ENCODE peak calls at places on chromosomes 1 and 21, in five cellular contexts. A, X, T, Y and N are unnamed samples.

GRCh38 chr1:99007366-99007765 is 2.7 kb upstream of the PLPPR5 start:
- DNase-seq in A (no peak), X (peak), T (no peak), Y (no peak), N (no peak)

GRCh38 chr1:245859510-245860114 is 647.5 kb downstream of the SMYD3 start:
- DNase-seq in T (no peak), X (peak), Y (peak), A (no peak), N (no peak)

GRCh38 chr1:88612783-88613182 is 71.3 kb upstream of the PKN2 start:
- DNase-seq in X (peak), Y (no peak), A (no peak), T (no peak), N (no peak)

GRCh38 chr1:58964880-58965279 is 181.0 kb upstream of the JUN start:
- DNase-seq in X (peak), T (no peak), Y (peak), A (no peak), N (no peak)

GRCh38 chr1:46174448-46175231 is at the start of gene TSPAN1:
- DNase-seq in T (no peak), A (no peak), Y (peak), X (peak), N (no peak)

GRCh38 chr1:78839704-78840277 is 166.7 kb downstream of the ADGRL4 start:
- DNase-seq in T (peak), Y (peak), A (no peak), X (peak), N (peak)

GRCh38 chr1:148160048-148160395 is 7.9 kb upstream of the NBPF11 start:
- DNase-seq in T (no peak), A (no peak), X (no peak), Y (no peak), N (no peak)

GRCh38 chr1:18198240-18198639 is 90.6 kb downstream of the IGSF21 start:
- DNase-seq in X (no peak), A (no peak), T (no peak), Y (no peak), N (no peak)

GRCh38 chr1:67760030-67760821 is 73.0 kb downstream of the GNG12 start:
- DNase-seq in Y (peak), X (peak), T (peak), A (no peak), N (peak)

GRCh38 chr1:46136711-46137110 is 4.3 kb upstream of the PIK3R3 start:
- DNase-seq in X (no peak), Y (no peak), A (no peak), T (no peak), N (no peak)

GRCh38 chr21:41362605-41363369 is 960 bp downstream of the MX2 start:
- DNase-seq in A (no peak), Y (no peak), X (no peak), T (no peak), N (no peak)

GRCh38 chr1:67843746-67844145 is 10.5 kb upstream of the GNG12 start:
- DNase-seq in T (no peak), X (no peak), A (no peak), Y (peak), N (no peak)

GRCh38 chr1:25519624-25520023 is 23.8 kb upstream of the LDLRAP1 start:
- DNase-seq in Y (peak), A (no peak), T (no peak), X (peak), N (no peak)

GRCh38 chr1:116769561-116769977 is 15.3 kb downstream of the CD2 start:
- DNase-seq in T (no peak), Y (no peak), A (no peak), X (peak), N (no peak)

GRCh38 chr1:40988280-40988679 is 8.8 kb downstream of the CTPS1 start:
- DNase-seq in A (no peak), Y (no peak), X (no peak), T (no peak), N (no peak)

GRCh38 chr21:45845790-45846130 is 135.8 kb upstream of the COL6A1 start:
- DNase-seq in Y (no peak), A (peak), X (no peak), T (no peak), N (no peak)

GRCh38 chr1:223363057-223363855 is 720 bp downstream of the SUSD4 start:
- DNase-seq in A (no peak), X (no peak), T (no peak), Y (peak), N (peak)

GRCh38 chr21:45972716-45973474 is 8.7 kb upstream of the COL6A1 start:
- DNase-seq in Y (peak), T (no peak), X (no peak), A (peak), N (no peak)

GRCh38 chr21:35509004-35509704 is 460.1 kb upstream of the RUNX1 start:
- DNase-seq in X (no peak), A (no peak), Y (no peak), T (no peak), N (no peak)

GRCh38 chr1:110150330-110151174 is at the start of gene SLC6A17:
- DNase-seq in Y (peak), T (no peak), X (peak), A (no peak), N (peak)

GRCh38 chr1:190084552-190084951 is 393.1 kb downstream of the BRINP3 start:
- DNase-seq in X (no peak), Y (no peak), T (no peak), A (no peak), N (peak)

GRCh38 chr1:29122987-29123870 is 474 bp downstream of the TMEM200B start:
- DNase-seq in X (no peak), T (no peak), A (no peak), Y (peak), N (peak)

GRCh38 chr1:217542837-217543236 is 88.1 kb downstream of the GPATCH2 start:
- DNase-seq in A (no peak), Y (no peak), T (no peak), X (no peak), N (no peak)

GRCh38 chr1:114079596-114080190 is 74.0 kb downstream of the SYT6 start:
- DNase-seq in X (no peak), T (no peak), A (no peak), Y (no peak), N (no peak)

GRCh38 chr1:91015794-91016550 is 5.9 kb downstream of the ZNF644 start:
- DNase-seq in A (no peak), X (peak), T (peak), Y (no peak), N (no peak)

GRCh38 chr1:22798083-22798482 is 87.4 kb downstream of the EPHB2 start:
- DNase-seq in T (no peak), Y (no peak), X (no peak), A (no peak), N (no peak)

GRCh38 chr1:157198619-157199420 is 60.6 kb upstream of the ETV3 start:
- DNase-seq in A (no peak), X (peak), Y (no peak), T (no peak), N (no peak)

GRCh38 chr1:149986486-149987296 is 23.8 kb downstream of the OTUD7B start:
- DNase-seq in T (no peak), X (peak), A (no peak), Y (peak), N (no peak)

DNA sequence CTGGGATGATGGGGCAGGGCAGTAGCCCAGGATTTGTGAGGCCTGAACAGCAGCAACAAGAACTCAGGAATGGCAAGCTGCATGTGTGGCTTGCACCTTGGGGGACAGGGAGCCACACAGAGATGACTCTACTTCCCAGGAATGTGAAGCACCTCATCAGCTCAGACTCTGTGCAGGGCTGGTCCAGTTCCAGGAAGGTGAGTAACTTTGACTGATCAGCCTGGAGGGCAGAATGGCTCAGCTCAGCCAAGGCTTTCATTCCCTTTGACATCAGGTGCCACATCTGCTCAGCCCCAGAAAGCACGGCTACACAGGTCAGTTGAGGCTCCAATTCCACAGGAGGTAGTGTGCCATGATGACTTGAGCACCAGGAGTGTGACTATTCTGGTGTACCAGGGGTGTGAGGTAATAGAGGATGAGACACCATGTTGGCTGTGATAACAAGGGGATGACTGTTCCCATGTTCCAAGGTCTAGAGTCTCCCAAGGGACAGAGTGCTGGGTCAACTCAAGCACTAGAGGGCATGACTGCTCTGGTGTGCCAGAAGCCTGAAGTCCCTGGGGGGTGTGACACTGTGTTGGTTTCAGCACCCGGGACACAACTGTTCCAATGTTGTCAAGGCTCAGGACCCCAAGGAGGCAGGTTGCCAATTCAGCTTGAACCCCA is 625.8 kb upstream of the ADGRL2 start:
- DNase-seq in Y (peak), X (peak), T (no peak), A (no peak), N (no peak)
- TF ChIP-seq CTCF in Y (no peak), X (no peak), T (no peak), A (no peak), N (no peak)

GRCh38 chr1:228830185-228830953 is 95.1 kb downstream of the RHOU start:
- DNase-seq in A (no peak), X (no peak), T (no peak), Y (no peak), N (no peak)
- TF ChIP-seq CTCF in A (no peak), X (no peak), T (no peak), Y (no peak), N (no peak)

GRCh38 chr1:202124107-202124506 is 1.4 kb downstream of the GPR37L1 start:
- DNase-seq in A (no peak), Y (no peak), X (no peak), T (no peak), N (no peak)

GRCh38 chr1:202123336-202123813 is 658 bp downstream of the GPR37L1 start:
- DNase-seq in T (no peak), Y (no peak), X (no peak), A (no peak), N (no peak)

GRCh38 chr1:202125611-202126010 is 2.9 kb downstream of the GPR37L1 start:
- DNase-seq in A (no peak), T (no peak), Y (no peak), X (no peak), N (no peak)

GRCh38 chr1:202121006-202121405 is 1.7 kb upstream of the GPR37L1 start:
- DNase-seq in A (no peak), X (no peak), T (no peak), Y (no peak), N (no peak)

DNA sequence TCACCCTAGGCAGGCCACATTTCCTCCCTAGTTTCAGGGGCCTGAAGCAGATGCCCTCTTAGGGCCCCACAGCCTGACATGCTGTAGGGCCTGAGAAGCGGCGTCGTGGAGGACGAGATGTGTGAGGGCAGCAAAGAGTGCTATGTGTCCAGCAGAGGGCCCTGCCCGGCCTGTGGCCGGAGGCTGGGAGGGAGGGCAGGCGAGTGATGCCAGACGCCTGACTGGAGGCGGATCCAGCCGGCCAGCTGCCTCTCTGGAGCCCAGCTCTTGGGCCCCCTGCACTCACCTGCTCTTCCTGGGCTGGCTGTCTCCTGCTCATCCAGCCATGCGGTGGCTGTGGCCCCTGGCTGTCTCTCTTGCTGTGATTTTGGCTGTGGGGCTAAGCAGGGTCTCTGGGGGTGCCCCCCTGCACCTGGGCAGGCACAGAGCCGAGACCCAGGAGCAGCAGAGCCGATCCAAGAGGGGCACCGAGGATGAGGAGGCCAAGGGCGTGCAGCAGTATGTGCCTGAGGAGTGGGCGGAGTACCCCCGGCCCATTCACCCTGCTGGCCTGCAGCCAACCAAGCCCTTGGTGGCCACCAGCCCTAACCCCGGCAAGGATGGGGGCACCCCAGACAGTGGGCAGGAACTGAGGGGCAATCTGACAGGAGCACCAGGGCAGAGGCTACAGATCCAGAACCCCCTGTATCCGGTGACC is at the start of gene GPR37L1:
- DNase-seq in T (no peak), A (no peak), Y (peak), X (no peak), N (peak)
- TF ChIP-seq CTCF in T (peak), A (no peak), Y (peak), X (no peak), N (peak)

GRCh38 chr1:119321661-119322419 is 46.7 kb upstream of the HAO2 start:
- DNase-seq in A (no peak), T (no peak), X (no peak), Y (no peak), N (no peak)

GRCh38 chr1:119314001-119314796 is 54.4 kb upstream of the HAO2 start:
- DNase-seq in X (peak), Y (no peak), T (no peak), A (no peak), N (no peak)

GRCh38 chr1:119318466-119319309 is 49.9 kb upstream of the HAO2 start:
- DNase-seq in A (no peak), Y (no peak), T (no peak), X (peak), N (no peak)

GRCh38 chr1:119320100-119320499 is 48.5 kb upstream of the HAO2 start:
- DNase-seq in T (no peak), Y (no peak), X (no peak), A (no peak), N (no peak)

GRCh38 chr1:119316870-119317416 is 51.6 kb upstream of the HAO2 start:
- DNase-seq in X (no peak), Y (no peak), A (no peak), T (no peak), N (no peak)
- TF ChIP-seq CTCF in X (no peak), Y (no peak), A (no peak), T (peak), N (no peak)

DNA sequence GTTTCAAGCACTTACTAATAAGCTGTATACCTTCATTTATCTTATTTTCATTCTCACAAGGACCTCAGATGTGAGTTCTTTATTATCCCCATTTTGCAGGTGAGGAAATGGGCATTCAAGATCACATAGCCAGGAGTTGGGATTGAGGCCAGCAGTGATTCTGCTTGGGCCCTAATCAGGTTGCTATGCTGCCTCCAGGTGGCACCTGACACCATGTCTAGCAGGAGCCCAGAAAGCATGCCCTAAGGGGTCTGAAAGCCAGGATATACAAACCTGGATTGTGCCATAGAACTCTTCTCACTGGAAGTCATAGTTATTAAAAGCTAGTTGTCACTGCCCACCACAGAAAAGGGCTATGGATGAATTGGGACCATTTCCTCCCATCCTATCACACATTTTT is 61.1 kb downstream of the FYB2 start:
- DNase-seq in T (no peak), A (no peak), X (peak), Y (no peak), N (no peak)
- TF ChIP-seq CTCF in T (peak), A (no peak), X (peak), Y (no peak), N (no peak)

GRCh38 chr1:50077273-50077672 is 31.4 kb upstream of the ELAVL4 start:
- DNase-seq in Y (no peak), T (no peak), X (no peak), A (no peak), N (no peak)
- TF ChIP-seq CTCF in Y (no peak), T (no peak), X (no peak), A (no peak), N (no peak)

GRCh38 chr21:36661511-36662309 is 37.2 kb upstream of the SIM2 start:
- DNase-seq in Y (peak), T (no peak), A (no peak), X (peak), N (peak)
- TF ChIP-seq CTCF in Y (peak), T (peak), A (no peak), X (peak), N (peak)

GRCh38 chr1:55611123-55611522 is 396.0 kb upstream of the USP24 start:
- DNase-seq in Y (peak), X (no peak), A (no peak), T (no peak), N (no peak)
- TF ChIP-seq CTCF in Y (peak), X (no peak), A (no peak), T (no peak), N (no peak)

GRCh38 chr1:235562589-235562988 is 58.3 kb upstream of the B3GALNT2 start:
- DNase-seq in Y (no peak), A (no peak), X (no peak), T (no peak), N (no peak)

GRCh38 chr1:235553063-235553675 is 48.9 kb upstream of the B3GALNT2 start:
- DNase-seq in A (no peak), T (no peak), Y (no peak), X (no peak), N (no peak)

GRCh38 chr1:235556807-235557206 is 52.6 kb upstream of the B3GALNT2 start:
- DNase-seq in T (no peak), Y (no peak), X (no peak), A (no peak), N (no peak)

GRCh38 chr1:235558783-235559182 is 54.5 kb upstream of the B3GALNT2 start:
- DNase-seq in X (no peak), A (no peak), Y (no peak), T (no peak), N (no peak)

DNA sequence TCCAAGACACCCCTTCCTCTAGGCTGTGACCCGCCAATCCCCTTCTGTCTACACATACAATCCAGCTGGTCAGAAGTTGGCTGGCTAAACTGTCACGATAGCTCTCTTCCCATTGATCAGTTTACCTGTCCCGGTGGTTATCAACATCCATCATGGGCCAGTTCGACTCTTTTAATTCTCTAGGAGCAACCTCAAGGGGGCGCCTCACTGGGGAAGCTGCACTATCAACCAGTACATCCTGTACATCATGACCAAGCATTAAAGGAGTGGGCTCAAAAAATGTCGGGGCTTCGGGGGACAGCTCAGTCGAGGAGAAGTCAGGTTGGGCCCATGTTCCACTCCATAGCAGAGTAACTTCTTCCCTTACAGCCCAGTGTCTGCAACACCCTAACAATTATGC is 53.2 kb upstream of the B3GALNT2 start:
- DNase-seq in A (no peak), T (no peak), Y (no peak), X (no peak), N (no peak)
- TF ChIP-seq CTCF in A (no peak), T (peak), Y (no peak), X (no peak), N (peak)